ENCODE peak calls at places on chromosomes 4 and X, in eight cellular contexts. Y, C, O, G, W, R, T and N are unnamed samples.

GRCh38 chr4:153649572-153649991 is 34.5 kb upstream of the TLR2 start:
- DNase-seq in Y (no peak), C (no peak), O (peak; percentile 2), G (no peak), W (no peak), R (no peak), T (no peak), N (no peak)

GRCh38 chrX:68894142-68894512 is 65.3 kb downstream of the EFNB1 start:
- DNase-seq in Y (no peak), C (peak; percentile 64), O (no peak), G (peak; percentile 38), W (no peak), R (no peak), T (no peak), N (no peak)

GRCh38 chr4:74671074-74671698 is 123.1 kb downstream of the BTC start:
- DNase-seq in Y (no peak), C (no peak), O (peak; percentile 30), G (no peak), W (peak; percentile 35), R (no peak), T (peak; percentile 66), N (no peak)

GRCh38 chrX:116230136-116230886 is 59.8 kb downstream of the AGTR2 start:
- DNase-seq in Y (no peak), C (no peak), O (no peak), G (no peak), W (no peak), R (no peak), T (peak; percentile 27), N (no peak)

GRCh38 chr4:169201144-169202124 is 69.3 kb downstream of the SH3RF1 start:
- DNase-seq in Y (no peak), C (no peak), O (peak; percentile 29), G (no peak), W (no peak), R (no peak), T (no peak), N (no peak)

GRCh38 chr4:121728798-121729226 is 32.0 kb upstream of the ANXA5 start:
- DNase-seq in Y (no peak), C (no peak), O (no peak), G (no peak), W (peak; percentile 51), R (no peak), T (no peak), N (no peak)

GRCh38 chr4:108117473-108118182 is 51.1 kb downstream of the LEF1 start:
- DNase-seq in Y (no peak), C (no peak), O (no peak), G (no peak), W (no peak), R (no peak), T (no peak), N (no peak)

GRCh38 chr4:108168213-108168671 is 490 bp downstream of the LEF1 start:
- DNase-seq in Y (no peak), C (no peak), O (no peak), G (no peak), W (no peak), R (no peak), T (no peak), N (peak; percentile 68)